ENCODE peak calls at places on chromosomes 11 and 22, in four cellular contexts. T, W, K and C are unnamed samples.
A peak's percentile ranks its signal among the peaks of the same experiment; 100 is the strongest.

GRCh38 chr11:105719073-105719846 is 109.4 kb downstream of the GRIA4 start:
- DNase-seq in T (peak; percentile 25), W (no peak), K (no peak), C (no peak)

GRCh38 chr11:72683782-72684200 is 9.6 kb upstream of the PDE2A start:
- DNase-seq in W (peak; percentile 66), T (peak; percentile 86), K (peak; percentile 89), C (no peak)

GRCh38 chr11:128643661-128644060 is 50.2 kb upstream of the FLI1 start:
- DNase-seq in W (no peak), T (no peak), K (no peak), C (no peak)

GRCh38 chr11:35387341-35387982 is 31.9 kb downstream of the SLC1A2 start:
- DNase-seq in T (no peak), K (no peak), W (no peak), C (no peak)

GRCh38 chr11:6755303-6755952 is 16.3 kb downstream of the OR2AG2 start:
- DNase-seq in K (no peak), W (peak; percentile 49), T (peak; percentile 45), C (no peak)

GRCh38 chr11:59901306-59901705 is 22.7 kb downstream of the OOSP3 start:
- DNase-seq in T (no peak), K (no peak), W (no peak), C (no peak)

GRCh38 chr11:132126973-132127900 is 756.8 kb downstream of the NTM start:
- DNase-seq in W (no peak), T (peak; percentile 39), K (no peak), C (no peak)

GRCh38 chr11:5317301-5317700 is 6.8 kb downstream of the OR51B2 start:
- DNase-seq in W (no peak), K (no peak), T (no peak), C (no peak)

GRCh38 chr11:1160231-1161101 is 2.7 kb downstream of the MUC5AC start:
- DNase-seq in T (no peak), K (peak; percentile 70), W (no peak), C (no peak)

GRCh38 chr22:46061124-46061410 is 84.1 kb upstream of the WNT7B start:
- DNase-seq in W (no peak), T (no peak), K (no peak), C (no peak)

GRCh38 chr11:126407101-126407521 is 51.6 kb downstream of the ST3GAL4 start:
- DNase-seq in K (no peak), T (no peak), W (no peak), C (no peak)

GRCh38 chr22:37098976-37099577 is 10.4 kb downstream of the TMPRSS6 start:
- DNase-seq in W (no peak), K (no peak), T (no peak), C (no peak)

GRCh38 chr11:47004595-47005033 is 68.1 kb downstream of the CSTPP1 start:
- DNase-seq in W (no peak), K (no peak), T (peak; percentile 57), C (no peak)

GRCh38 chr11:107689317-107690202 is 22.3 kb downstream of the SLN start:
- DNase-seq in K (no peak), W (peak; percentile 62), T (peak; percentile 75), C (no peak)

GRCh38 chr11:132125855-132126841 is 755.7 kb downstream of the NTM start:
- DNase-seq in K (no peak), T (no peak), W (no peak), C (no peak)

GRCh38 chr11:8989411-8989810 is 14.4 kb downstream of the NRIP3 start:
- DNase-seq in T (peak; percentile 28), K (no peak), W (no peak), C (no peak)

GRCh38 chr11:115659061-115659963 is 155.1 kb upstream of the CADM1 start:
- DNase-seq in T (peak; percentile 41), W (no peak), K (no peak), C (no peak)

GRCh38 chr11:2874963-2875362 is 10.6 kb downstream of the CDKN1C start:
- DNase-seq in K (no peak), W (no peak), T (no peak), C (no peak)

GRCh38 chr11:126477526-126478275 is 122.2 kb downstream of the ST3GAL4 start:
- DNase-seq in K (peak; percentile 79), T (no peak), W (no peak), C (no peak)

GRCh38 chr11:114738954-114739353 is 60.6 kb downstream of the NXPE2 start:
- DNase-seq in K (no peak), T (peak; percentile 10), W (no peak), C (no peak)

GRCh38 chr22:39292561-39293074 is 26.8 kb downstream of the RPL3 start:
- DNase-seq in T (peak; percentile 84), K (peak; percentile 95), W (no peak), C (peak; percentile 95)

GRCh38 chr11:75469785-75470405 is 36.9 kb upstream of the KLHL35 start:
- DNase-seq in K (no peak), W (no peak), T (no peak), C (no peak)

GRCh38 chr11:120304526-120304925 is 20.6 kb upstream of the TLCD5 start:
- DNase-seq in W (no peak), T (peak; percentile 23), K (no peak), C (no peak)

GRCh38 chr22:37304595-37305343 is 22.5 kb downstream of the CYTH4 start:
- DNase-seq in T (no peak), K (no peak), W (no peak), C (no peak)

GRCh38 chr11:10327254-10327653 is 22.4 kb downstream of the ADM start:
- DNase-seq in T (no peak), W (no peak), K (no peak), C (no peak)

GRCh38 chr11:70569173-70569890 is 171.0 kb downstream of the CTTN start:
- DNase-seq in K (no peak), W (no peak), T (no peak), C (peak; percentile 52)

GRCh38 chr11:20731676-20732075 is 62.3 kb downstream of the NELL1 start:
- DNase-seq in W (no peak), K (no peak), T (no peak), C (no peak)

GRCh38 chr22:28024422-28024888 is 105.4 kb upstream of the PITPNB start:
- DNase-seq in W (no peak), K (no peak), T (no peak), C (peak; percentile 27)

GRCh38 chr11:123559418-123559817 is 95.0 kb downstream of the SCN3B start:
- DNase-seq in T (no peak), W (no peak), K (no peak), C (no peak)

GRCh38 chr11:27618591-27618990 is 81.7 kb downstream of the BDNF start:
- DNase-seq in T (no peak), W (no peak), K (no peak), C (no peak)

GRCh38 chr11:44316388-44317240 is 6.7 kb upstream of the ALX4 start:
- DNase-seq in T (no peak), K (no peak), W (no peak), C (no peak)

GRCh38 chr11:10550503-10550902 is 9.5 kb upstream of the RNF141 start:
- DNase-seq in W (no peak), T (no peak), K (no peak), C (no peak)